ENCODE peak calls at places on chromosomes 12 and 14, in eight cellular contexts. B is WTC11, D is epithelial cell of esophagus, H is ascending aorta, P is RCC 7860, L is K562, V is H9, K is progenitor cell of endocrine pancreas. Y is an unnamed sample.

GRCh38 chr14:64220466-64220865 is 73.7 kb downstream of the ESR2 start:
- DNase-seq in P (no peak), K (no peak), D (no peak), B (no peak), H (peak), V (no peak), L (peak), Y (no peak)

GRCh38 chr14:56325251-56325839 is 207.1 kb downstream of the PELI2 start:
- DNase-seq in P (no peak), D (no peak), K (no peak), H (no peak), L (no peak), V (no peak), B (no peak), Y (no peak)

GRCh38 chr12:59928416-59928815 is 332.6 kb downstream of the SLC16A7 start:
- DNase-seq in V (no peak), D (peak), P (no peak), H (no peak), K (no peak), L (no peak), B (no peak), Y (no peak)

GRCh38 chr12:52924764-52925716 is 20.2 kb upstream of the KRT8 start:
- DNase-seq in L (peak), B (no peak), K (no peak), V (peak), D (peak), P (peak), H (no peak), Y (peak)

GRCh38 chr12:124783087-124783486 is 80.6 kb downstream of the SCARB1 start:
- DNase-seq in H (no peak), D (no peak), L (no peak), P (no peak), B (no peak), K (no peak), V (no peak), Y (no peak)

GRCh38 chr12:46523863-46524770 is 151.5 kb upstream of the SLC38A2 start:
- DNase-seq in K (no peak), B (no peak), V (no peak), D (peak), L (peak), H (no peak), P (peak), Y (peak)

GRCh38 chr12:56014205-56014604 is 6.6 kb upstream of the IKZF4 start:
- DNase-seq in P (no peak), L (no peak), B (no peak), V (no peak), D (peak), H (no peak), K (no peak), Y (no peak)

GRCh38 chr12:115450710-115451109 is 766.7 kb upstream of the TBX3 start:
- DNase-seq in D (no peak), P (no peak), B (no peak), K (no peak), L (no peak), H (no peak), V (peak), Y (no peak)

GRCh38 chr12:56601503-56601902 is 28.6 kb downstream of the BAZ2A start:
- DNase-seq in L (peak), K (no peak), B (peak), D (no peak), V (peak), H (no peak), P (no peak), Y (no peak)

GRCh38 chr12:117240356-117240755 is 50.1 kb upstream of the FBXO21 start:
- DNase-seq in B (no peak), H (no peak), L (no peak), D (no peak), K (no peak), P (no peak), V (no peak), Y (no peak)

GRCh38 chr12:102569803-102570202 is 89.4 kb upstream of the IGF1 start:
- DNase-seq in D (no peak), L (no peak), K (no peak), H (no peak), B (no peak), V (no peak), P (no peak), Y (no peak)